ENCODE peak calls at places on chromosome 16, in seven cellular contexts. S, C, M, E, L, X and Y are unnamed samples.

GRCh38 chr16:50573279-50573678 is 25.1 kb downstream of the NKD1 start:
- DNase-seq in S (no peak), C (no peak), M (no peak), E (no peak), L (no peak), X (no peak), Y (no peak)

GRCh38 chr16:84069540-84069939 is 26.9 kb upstream of the SLC38A8 start:
- DNase-seq in S (no peak), C (no peak), M (no peak), E (no peak), L (no peak), X (no peak), Y (no peak)

GRCh38 chr16:68636064-68636551 is 9.0 kb upstream of the CDH3 start:
- DNase-seq in S (no peak), C (no peak), M (no peak), E (no peak), L (no peak), X (no peak), Y (no peak)

GRCh38 chr16:88927010-88927409 is 50.0 kb downstream of the CBFA2T3 start:
- DNase-seq in S (no peak), C (no peak), M (no peak), E (no peak), L (no peak), X (no peak), Y (no peak)

GRCh38 chr16:89295071-89295900 is 77.8 kb downstream of the ZNF778 start:
- DNase-seq in S (no peak), C (no peak), M (no peak), E (no peak), L (no peak), X (no peak), Y (no peak)

GRCh38 chr16:88764913-88765349 is 20.1 kb downstream of the PIEZO1 start:
- DNase-seq in S (no peak), C (no peak), M (no peak), E (no peak), L (no peak), X (no peak), Y (no peak)

GRCh38 chr16:65024649-65025243 is 97.1 kb downstream of the CDH11 start:
- DNase-seq in S (no peak), C (no peak), M (no peak), E (no peak), L (no peak), X (no peak), Y (no peak)

GRCh38 chr16:10170016-10170415 is 12.2 kb downstream of the GRIN2A start:
- DNase-seq in S (no peak), C (no peak), M (no peak), E (no peak), L (no peak), X (no peak), Y (no peak)

GRCh38 chr16:51399908-51400670 is 249.0 kb upstream of the SALL1 start:
- DNase-seq in S (no peak), C (no peak), M (no peak), E (no peak), L (no peak), X (no peak), Y (no peak)

GRCh38 chr16:61500851-61501250 is 535.4 kb downstream of the CDH8 start:
- DNase-seq in S (no peak), C (no peak), M (no peak), E (no peak), L (no peak), X (no peak), Y (no peak)

GRCh38 chr16:23359092-23359760 is 57.1 kb downstream of the SCNN1B start:
- DNase-seq in S (no peak), C (no peak), M (no peak), E (no peak), L (no peak), X (no peak), Y (no peak)

GRCh38 chr16:87350681-87351319 is 32.8 kb downstream of the FBXO31 start:
- DNase-seq in S (peak), C (no peak), M (no peak), E (no peak), L (no peak), X (no peak), Y (no peak)

GRCh38 chr16:48959204-48959603 is 322.4 kb downstream of the CBLN1 start:
- DNase-seq in S (no peak), C (no peak), M (no peak), E (no peak), L (no peak), X (no peak), Y (no peak)

GRCh38 chr16:46775214-46775613 is 27.1 kb upstream of the MYLK3 start:
- DNase-seq in S (no peak), C (no peak), M (no peak), E (no peak), L (no peak), X (no peak), Y (no peak)

GRCh38 chr16:1706386-1707192 is 594 bp downstream of the MAPK8IP3 start:
- DNase-seq in S (no peak), C (no peak), M (peak), E (peak), L (peak), X (no peak), Y (no peak)

GRCh38 chr16:70429888-70430666 is 8.8 kb downstream of the ST3GAL2 start:
- DNase-seq in S (no peak), C (no peak), M (peak), E (no peak), L (no peak), X (no peak), Y (no peak)